ENCODE peak calls at places on chromosomes 1 and 21, in four cellular contexts. One of them, this sample, is unnamed.

GRCh38 chr1:89746424-89747149 is 74.2 kb upstream of the LRRC8D start:
- DNase-seq in esophagus squamous epithelium: no peak
- DNase-seq in PC-9: no peak
- DNase-seq in body of pancreas: no peak
- DNase-seq in this sample: no peak

GRCh38 chr1:63630666-63631065 is 37.5 kb downstream of the PGM1 start:
- DNase-seq in PC-9: no peak
- DNase-seq in body of pancreas: no peak
- DNase-seq in esophagus squamous epithelium: no peak
- DNase-seq in this sample: peak; percentile 52

GRCh38 chr1:153793973-153794615 is 18.9 kb downstream of the SLC27A3 start:
- DNase-seq in PC-9: no peak
- DNase-seq in esophagus squamous epithelium: no peak
- DNase-seq in body of pancreas: no peak
- DNase-seq in this sample: no peak

GRCh38 chr21:31480228-31480627 is 136.2 kb upstream of the TIAM1 start:
- DNase-seq in body of pancreas: no peak
- DNase-seq in PC-9: no peak
- DNase-seq in esophagus squamous epithelium: no peak
- DNase-seq in this sample: no peak

GRCh38 chr1:153495536-153495935 is 35.1 kb upstream of the S100A7 start:
- DNase-seq in PC-9: no peak
- DNase-seq in body of pancreas: no peak
- DNase-seq in esophagus squamous epithelium: no peak
- DNase-seq in this sample: no peak

GRCh38 chr1:27755865-27756264 is 17.2 kb upstream of the STX12 start:
- DNase-seq in PC-9: no peak
- DNase-seq in body of pancreas: no peak
- DNase-seq in esophagus squamous epithelium: no peak
- DNase-seq in this sample: no peak

GRCh38 chr21:31711326-31711725 is 20.6 kb downstream of the SCAF4 start:
- DNase-seq in body of pancreas: no peak
- DNase-seq in esophagus squamous epithelium: no peak
- DNase-seq in PC-9: no peak
- DNase-seq in this sample: no peak

GRCh38 chr1:111441573-111442192 is 7.4 kb downstream of the WDR77 start:
- DNase-seq in PC-9: peak; percentile 21
- DNase-seq in body of pancreas: peak; percentile 7
- DNase-seq in esophagus squamous epithelium: no peak
- DNase-seq in this sample: no peak

GRCh38 chr1:234924450-234925355 is 203.9 kb downstream of the TOMM20 start:
- DNase-seq in body of pancreas: peak; percentile 22
- DNase-seq in esophagus squamous epithelium: no peak
- DNase-seq in PC-9: no peak
- DNase-seq in this sample: no peak

GRCh38 chr1:167761400-167761799 is 39.6 kb downstream of the MPZL1 start:
- DNase-seq in PC-9: no peak
- DNase-seq in body of pancreas: no peak
- DNase-seq in esophagus squamous epithelium: no peak
- DNase-seq in this sample: no peak

GRCh38 chr1:24902471-24902891 is 27.6 kb downstream of the RUNX3 start:
- DNase-seq in body of pancreas: no peak
- DNase-seq in esophagus squamous epithelium: no peak
- DNase-seq in PC-9: no peak
- DNase-seq in this sample: no peak

GRCh38 chr1:53573931-53574330 is 114.7 kb downstream of the DMRTB1 start:
- DNase-seq in esophagus squamous epithelium: no peak
- DNase-seq in PC-9: no peak
- DNase-seq in body of pancreas: no peak
- DNase-seq in this sample: no peak

GRCh38 chr1:78275456-78275855 is 215.3 kb upstream of the PTGFR start:
- DNase-seq in esophagus squamous epithelium: no peak
- DNase-seq in PC-9: no peak
- DNase-seq in body of pancreas: no peak
- DNase-seq in this sample: no peak

GRCh38 chr1:61191140-61191720 is 108.9 kb downstream of the NFIA start:
- DNase-seq in esophagus squamous epithelium: no peak
- DNase-seq in body of pancreas: no peak
- DNase-seq in PC-9: no peak
- DNase-seq in this sample: no peak

GRCh38 chr1:112520166-112520565 is 11.4 kb downstream of the WNT2B start:
- DNase-seq in PC-9: no peak
- DNase-seq in esophagus squamous epithelium: no peak
- DNase-seq in body of pancreas: no peak
- DNase-seq in this sample: no peak
- H3K27ac ChIP-seq in PC-9: no peak overlapping the region
- H3K27ac ChIP-seq in esophagus squamous epithelium: no peak overlapping the region
- H3K27ac ChIP-seq in body of pancreas: no peak overlapping the region
- H3K27ac ChIP-seq in this sample: no peak overlapping the region

DNA sequence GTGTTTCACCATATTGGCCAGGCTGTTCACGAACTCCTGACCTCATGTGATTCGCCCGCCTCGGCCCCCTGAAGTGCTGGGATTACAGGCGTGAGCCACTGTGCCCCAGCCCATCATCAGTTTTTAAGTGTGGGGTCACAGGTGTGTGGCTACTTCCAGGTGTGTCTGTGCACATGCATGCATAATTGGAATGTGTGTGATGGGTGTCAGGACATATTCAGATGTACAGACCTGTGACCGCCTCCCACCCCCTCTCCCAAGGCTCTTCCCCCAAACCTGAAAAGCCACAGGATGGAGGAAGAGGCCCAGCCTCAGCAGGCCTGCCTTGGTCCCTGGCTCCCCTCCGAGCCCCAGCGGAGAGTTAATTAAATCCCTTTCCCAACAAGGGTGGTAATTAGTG is 37.3 kb upstream of the CSF3R start:
- DNase-seq in PC-9: no peak
- DNase-seq in esophagus squamous epithelium: no peak
- DNase-seq in body of pancreas: no peak
- DNase-seq in this sample: no peak
- H3K27ac ChIP-seq in PC-9: no peak overlapping the region
- H3K27ac ChIP-seq in esophagus squamous epithelium: no peak overlapping the region
- H3K27ac ChIP-seq in body of pancreas: no peak overlapping the region
- H3K27ac ChIP-seq in this sample: no peak overlapping the region

GRCh38 chr1:21313146-21313885 is 23.1 kb upstream of the ECE1 start:
- DNase-seq in esophagus squamous epithelium: no peak
- DNase-seq in body of pancreas: no peak
- DNase-seq in PC-9: no peak
- DNase-seq in this sample: no peak
- H3K27ac ChIP-seq in esophagus squamous epithelium: peak overlapping the region; percentile 87
- H3K27ac ChIP-seq in body of pancreas: peak overlapping the region; percentile 41
- H3K27ac ChIP-seq in PC-9: no peak overlapping the region
- H3K27ac ChIP-seq in this sample: no peak overlapping the region

GRCh38 chr1:113912594-113913311 is 7.6 kb downstream of the DCLRE1B start:
- DNase-seq in body of pancreas: peak; percentile 52
- DNase-seq in esophagus squamous epithelium: no peak
- DNase-seq in PC-9: no peak
- DNase-seq in this sample: no peak
- H3K27ac ChIP-seq in body of pancreas: peak overlapping the region; percentile 15
- H3K27ac ChIP-seq in esophagus squamous epithelium: peak overlapping the region; percentile 62
- H3K27ac ChIP-seq in PC-9: no peak overlapping the region
- H3K27ac ChIP-seq in this sample: no peak overlapping the region

GRCh38 chr1:179877586-179878265 is at the start of gene TOR1AIP2:
- DNase-seq in PC-9: peak; percentile 77
- DNase-seq in body of pancreas: peak; percentile 89
- DNase-seq in esophagus squamous epithelium: peak; percentile 38
- DNase-seq in this sample: peak; percentile 56
- H3K27ac ChIP-seq in PC-9: peak within 1 kb of the TSS; percentile 76
- H3K27ac ChIP-seq in body of pancreas: peak within 1 kb of the TSS; percentile 89
- H3K27ac ChIP-seq in esophagus squamous epithelium: peak within 1 kb of the TSS; percentile 89
- H3K27ac ChIP-seq in this sample: peak within 1 kb of the TSS; percentile 38

GRCh38 chr1:151371744-151372410 is 628 bp downstream of the SELENBP1 start:
- DNase-seq in PC-9: peak; percentile 17
- DNase-seq in esophagus squamous epithelium: no peak
- DNase-seq in body of pancreas: peak; percentile 59
- DNase-seq in this sample: no peak
- H3K27ac ChIP-seq in PC-9: no peak overlapping the region
- H3K27ac ChIP-seq in esophagus squamous epithelium: peak overlapping the region; percentile 75
- H3K27ac ChIP-seq in body of pancreas: peak overlapping the region; percentile 87
- H3K27ac ChIP-seq in this sample: no peak overlapping the region